ENCODE peak calls at places on chromosome X, in ten cellular contexts. S, R, H, P, U, W, X, A, G and I are unnamed samples.

GRCh38 chrX:114532093-114532805 is 51.6 kb upstream of the HTR2C start:
- DNase-seq in H (no peak), R (no peak), S (peak), X (no peak), G (no peak), P (no peak), A (no peak), U (no peak), W (no peak), I (no peak)

GRCh38 chrX:20066968-20067708 is 49.6 kb downstream of the MAP7D2 start:
- DNase-seq in U (no peak), H (peak), P (no peak), S (peak), X (peak), G (peak), W (peak), A (no peak), R (no peak), I (no peak)

GRCh38 chrX:154040307-154040756 is 20.6 kb upstream of the IRAK1 start:
- DNase-seq in S (no peak), R (no peak), G (no peak), P (no peak), U (no peak), X (no peak), H (peak), A (no peak), W (no peak), I (no peak)

GRCh38 chrX:98795636-98796035 is 1614.4 kb downstream of the PCDH19 start:
- DNase-seq in H (no peak), P (no peak), X (no peak), G (no peak), W (no peak), R (no peak), A (no peak), S (no peak), U (no peak), I (no peak)

GRCh38 chrX:111431007-111431406 is 19.0 kb upstream of the DCX start:
- DNase-seq in P (no peak), X (no peak), S (no peak), H (no peak), G (no peak), W (no peak), U (no peak), R (no peak), A (no peak), I (no peak)

GRCh38 chrX:7159132-7159861 is 11.3 kb upstream of the PUDP start:
- DNase-seq in X (no peak), W (peak), S (peak), H (no peak), U (no peak), A (no peak), G (no peak), R (no peak), P (peak), I (no peak)

GRCh38 chrX:45083314-45083713 is 117.4 kb downstream of the DIPK2B start:
- DNase-seq in S (no peak), H (no peak), W (no peak), G (no peak), R (no peak), P (no peak), X (no peak), U (no peak), A (no peak), I (no peak)

GRCh38 chrX:110964761-110965160 is 131.2 kb upstream of the PAK3 start:
- DNase-seq in W (no peak), P (peak), G (no peak), X (no peak), S (no peak), A (no peak), R (no peak), U (no peak), H (no peak), I (no peak)

GRCh38 chrX:129606918-129607317 is 47.8 kb downstream of the APLN start:
- DNase-seq in U (no peak), W (peak), H (peak), G (peak), R (no peak), P (peak), X (peak), A (peak), S (peak), I (no peak)

GRCh38 chrX:72714471-72714916 is 388 bp upstream of the PHKA1 start:
- DNase-seq in H (peak), R (peak), W (peak), A (peak), P (peak), X (peak), S (peak), U (peak), G (peak), I (peak)

GRCh38 chrX:106999002-106999975 is 723 bp downstream of the MORC4 start:
- DNase-seq in U (no peak), H (peak), S (peak), W (peak), X (peak), R (peak), P (peak), G (peak), A (peak), I (peak)

DNA sequence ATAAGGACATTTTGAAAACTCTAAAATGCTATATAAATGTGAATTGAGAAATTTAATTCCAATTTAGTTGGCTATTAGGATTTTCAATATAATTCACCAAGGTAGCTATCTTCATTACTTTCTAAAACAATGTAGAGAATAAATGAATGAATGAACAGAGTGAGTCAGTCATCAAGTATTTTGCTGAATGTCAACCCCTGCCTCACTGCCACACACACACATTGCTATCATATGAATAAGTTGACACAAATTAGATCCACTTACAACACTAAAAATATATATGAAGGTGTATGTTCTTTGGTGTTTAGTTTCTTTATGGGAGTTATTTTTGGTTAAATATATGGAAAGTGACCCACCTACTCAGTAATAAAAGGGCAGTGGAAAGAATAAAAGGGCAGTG is 141.4 kb upstream of the SMIM10 start:
- DNase-seq in U (no peak), A (no peak), X (no peak), P (no peak), G (no peak), S (no peak), H (peak), R (no peak), W (no peak), I (no peak)
- TF ChIP-seq POLR2A in U (no peak), A (no peak), X (no peak), P (no peak), G (no peak), S (no peak), H (no peak), R (no peak), W (no peak), I (no peak)

DNA sequence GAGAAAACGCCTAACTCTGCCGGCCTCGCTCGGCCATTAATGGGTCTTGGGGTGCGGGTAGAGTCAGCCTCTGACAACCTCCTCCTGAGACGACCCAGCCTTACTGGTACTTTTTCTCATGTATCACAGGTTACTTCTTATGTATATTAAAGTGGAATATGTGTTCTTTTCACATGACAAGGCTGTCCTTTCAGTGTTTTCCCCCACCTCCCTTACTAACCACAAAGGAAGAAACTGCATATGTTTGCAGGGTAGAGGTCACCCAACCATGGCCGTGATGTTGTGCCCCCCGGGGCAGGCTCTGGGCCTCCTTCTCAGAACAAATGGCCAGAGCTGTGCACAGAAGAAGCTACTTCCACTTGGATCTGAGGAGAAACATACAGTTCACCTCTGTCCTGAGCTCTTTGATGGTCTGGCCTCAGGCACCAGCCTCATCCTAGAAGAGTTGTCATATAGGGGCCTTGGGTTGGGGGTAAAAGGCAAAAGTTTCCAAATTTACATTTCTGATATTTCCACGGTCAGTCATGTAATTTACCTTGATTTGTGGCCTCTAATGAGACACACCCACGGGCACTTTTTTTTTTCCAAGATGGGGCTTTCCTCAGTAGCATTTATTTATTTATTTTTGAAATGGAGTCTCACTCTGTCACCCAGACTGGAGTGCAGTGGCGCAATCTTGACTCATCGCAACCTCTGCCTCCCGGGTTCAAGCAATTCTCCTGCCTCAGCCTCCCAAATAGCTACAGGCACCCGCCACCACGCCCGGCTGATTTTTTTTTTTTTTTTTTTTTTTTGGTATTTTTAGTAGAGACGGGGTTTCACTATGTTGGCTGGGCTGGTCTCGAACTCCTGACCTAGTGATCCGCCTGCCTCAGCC is 1.9 kb downstream of the SOWAHD start:
- DNase-seq in A (no peak), U (no peak), H (no peak), W (no peak), X (no peak), S (no peak), G (no peak), R (no peak), P (no peak), I (no peak)
- H3K4me3 ChIP-seq in A (no peak), U (no peak), H (no peak), W (no peak), X (no peak), S (no peak), G (no peak), R (peak), P (no peak), I (no peak)

GRCh38 chrX:102599084-102599949 is at the start of gene ARMCX5:
- DNase-seq in A (peak), X (peak), W (peak), S (peak), U (peak), P (peak), R (peak), G (peak), H (peak), I (peak)
- TF ChIP-seq POLR2A in A (peak), X (peak), W (peak), S (no peak), U (peak), P (no peak), R (peak), G (peak), H (peak), I (peak)

DNA sequence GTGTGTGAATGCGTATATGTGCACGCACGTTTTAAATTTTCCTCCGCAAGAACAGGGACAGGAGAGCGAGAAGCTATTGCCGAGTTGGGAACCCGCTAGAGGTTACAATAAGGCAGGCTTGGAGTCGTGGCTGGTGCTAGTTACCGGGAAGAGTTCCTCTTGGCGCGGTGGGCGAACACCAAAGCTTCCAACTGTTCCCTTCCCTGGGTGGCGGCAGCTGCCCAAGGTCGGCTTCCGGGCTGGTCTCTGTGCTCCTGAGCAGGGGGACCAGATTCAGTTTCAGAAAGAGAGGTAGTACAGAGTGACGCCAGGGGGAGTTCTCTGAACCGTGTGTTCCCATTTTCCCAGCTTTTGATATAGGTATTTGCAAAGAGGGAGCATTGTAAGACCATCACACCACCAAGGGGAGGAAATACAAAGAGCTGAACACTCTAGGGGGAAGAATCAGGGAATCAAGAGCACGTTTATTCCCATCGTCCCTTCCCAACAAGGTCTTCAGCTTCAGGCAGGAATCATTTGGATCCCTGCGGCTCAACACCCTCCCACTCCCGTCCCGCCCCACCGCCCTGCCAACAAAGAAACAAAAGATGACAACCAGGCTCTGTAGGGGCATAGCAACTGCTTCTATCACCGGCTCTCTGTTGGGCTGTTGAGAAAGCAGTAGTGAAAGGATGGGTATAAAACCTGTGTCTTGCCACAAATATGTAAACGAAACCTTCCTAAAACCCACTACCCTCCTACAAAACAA is 113.6 kb upstream of the TEX13C start:
- DNase-seq in H (no peak), S (no peak), G (no peak), W (peak), P (no peak), A (no peak), U (no peak), R (no peak), X (no peak), I (no peak)
- H3K4me3 ChIP-seq in H (no peak), S (peak), G (no peak), W (peak), P (peak), A (peak), U (peak), R (no peak), X (no peak), I (peak)

GRCh38 chrX:11757729-11758399 is at the start of gene MSL3:
- DNase-seq in P (peak), R (peak), W (peak), U (peak), S (peak), X (peak), A (peak), H (peak), G (no peak), I (peak)

GRCh38 chrX:11758400-11759171 is 549 bp downstream of the MSL3 start:
- DNase-seq in U (peak), X (peak), S (peak), A (peak), G (peak), H (peak), R (peak), W (peak), P (peak), I (peak)

GRCh38 chrX:11755724-11756123 is 2.3 kb upstream of the MSL3 start:
- DNase-seq in H (no peak), S (no peak), P (no peak), X (no peak), A (no peak), U (no peak), R (no peak), W (no peak), G (no peak), I (no peak)

GRCh38 chrX:11756354-11757318 is 1.4 kb upstream of the MSL3 start:
- DNase-seq in R (no peak), S (no peak), A (no peak), X (no peak), W (no peak), G (no peak), P (no peak), U (no peak), H (no peak), I (no peak)

GRCh38 chrX:11757397-11757728 is 674 bp upstream of the MSL3 start:
- DNase-seq in P (no peak), G (no peak), U (peak), X (no peak), W (no peak), R (no peak), A (no peak), S (no peak), H (no peak), I (no peak)
- TF ChIP-seq POLR2A in P (no peak), G (no peak), U (no peak), X (no peak), W (no peak), R (no peak), A (no peak), S (no peak), H (no peak), I (no peak)

GRCh38 chrX:80335062-80335830 is 85.0 kb upstream of the TENT5D start:
- DNase-seq in W (peak), G (no peak), S (peak), A (peak), U (peak), H (no peak), P (peak), X (peak), R (peak), I (peak)
- H3K4me3 ChIP-seq in W (peak), G (no peak), S (peak), A (no peak), U (peak), H (no peak), P (peak), X (peak), R (peak), I (no peak)

GRCh38 chrX:48508400-48509244 is at the start of gene PORCN:
- DNase-seq in G (no peak), H (peak), W (peak), U (peak), R (peak), X (peak), S (peak), P (peak), A (peak), I (peak)
- TF ChIP-seq POLR2A in G (no peak), H (no peak), W (peak), U (no peak), R (peak), X (no peak), S (peak), P (no peak), A (peak), I (peak)

DNA sequence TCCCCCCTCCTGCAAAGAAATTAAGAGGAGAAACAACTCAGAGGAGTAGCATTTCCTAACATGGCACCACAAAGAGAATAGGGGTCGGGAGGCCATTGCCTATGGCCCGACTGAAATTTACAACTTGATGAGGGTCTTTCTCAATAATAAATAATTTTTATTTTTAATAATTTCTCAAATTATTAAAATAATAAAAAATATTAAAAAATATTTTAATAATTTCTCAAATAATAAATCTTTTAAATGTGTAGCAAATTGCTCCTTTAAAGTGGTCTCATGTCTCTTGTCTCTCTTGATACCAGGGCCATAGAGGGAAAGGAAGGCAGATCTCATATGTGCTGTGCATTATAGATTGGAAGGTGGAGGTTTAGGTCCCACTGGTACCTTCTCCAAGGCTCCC is 49.2 kb upstream of the MTMR1 start:
- DNase-seq in U (no peak), R (no peak), W (no peak), A (no peak), X (no peak), G (no peak), H (no peak), P (no peak), S (no peak), I (no peak)
- H3K4me3 ChIP-seq in U (no peak), R (no peak), W (no peak), A (no peak), X (no peak), G (no peak), H (no peak), P (no peak), S (no peak), I (no peak)

GRCh38 chrX:39661508-39661907 is 436.2 kb downstream of the BCOR start:
- DNase-seq in U (no peak), P (no peak), W (no peak), R (no peak), A (no peak), G (no peak), S (no peak), H (no peak), X (no peak), I (no peak)
- TF ChIP-seq POLR2A in U (no peak), P (no peak), W (no peak), R (no peak), A (no peak), G (no peak), S (no peak), H (no peak), X (no peak), I (no peak)